ENCODE peak calls at places on chromosomes 16 and 17, in six cellular contexts. Y is posterior cingulate gyrus; R is naive thymus-derived CD8-positive, alpha-beta T cell; L is NCI-H1105 treated with DMSO at 0.1 percent for 48 hours; J is activated T-cell treated with anti-CD3 and anti-CD28 coated beads, Interleukin-2, amount 50 U/mL, for 72 hours; F is WTC11. M is an unnamed sample.

GRCh38 chr17:55549140-55549539 is 37.9 kb upstream of the SMIM36 start:
- DNase-seq in Y (no peak), R (no peak), L (no peak), J (no peak), F (no peak), M (no peak)

GRCh38 chr17:65368341-65368740 is 193.1 kb downstream of the AXIN2 start:
- DNase-seq in Y (no peak), R (no peak), L (no peak), J (no peak), F (no peak), M (no peak)

GRCh38 chr16:88649924-88650748 is 717 bp downstream of the CYBA start:
- DNase-seq in Y (no peak), R (no peak), L (no peak), J (peak), F (peak), M (no peak)

GRCh38 chr16:69859105-69859969 is 91.8 kb upstream of the CLEC18A start:
- DNase-seq in Y (peak), R (no peak), L (no peak), J (no peak), F (peak), M (no peak)

GRCh38 chr17:81036128-81036891 is 1.4 kb downstream of the BAIAP2 start:
- DNase-seq in Y (no peak), R (no peak), L (no peak), J (no peak), F (no peak), M (no peak)

GRCh38 chr17:78142113-78142861 is 3.9 kb upstream of the C17orf99 start:
- DNase-seq in Y (no peak), R (no peak), L (no peak), J (no peak), F (no peak), M (peak)

GRCh38 chr17:82232322-82232785 is 3.5 kb downstream of the SLC16A3 start:
- DNase-seq in Y (peak), R (no peak), L (no peak), J (no peak), F (no peak), M (no peak)

GRCh38 chr17:82545071-82545462 is 25.5 kb downstream of the FOXK2 start:
- DNase-seq in Y (no peak), R (no peak), L (no peak), J (no peak), F (no peak), M (no peak)

GRCh38 chr16:57235128-57236092 is 9.6 kb upstream of the ARL2BP start:
- DNase-seq in Y (no peak), R (no peak), L (peak), J (peak), F (no peak), M (no peak)

GRCh38 chr17:348692-349425 is 3.7 kb downstream of the RPH3AL start:
- DNase-seq in Y (no peak), R (no peak), L (no peak), J (no peak), F (no peak), M (no peak)

GRCh38 chr17:83080641-83081560 is 1.5 kb downstream of the METRNL start:
- DNase-seq in Y (no peak), R (no peak), L (no peak), J (peak), F (no peak), M (no peak)

GRCh38 chr17:76077582-76078110 is 1.3 kb upstream of the ZACN start:
- DNase-seq in Y (no peak), R (no peak), L (no peak), J (no peak), F (no peak), M (no peak)

GRCh38 chr17:29622337-29623282 is at the start of gene CORO6:
- DNase-seq in Y (peak), R (peak), L (peak), J (peak), F (peak), M (no peak)

GRCh38 chr16:79186196-79186595 is 414.3 kb downstream of the MAF start:
- DNase-seq in Y (no peak), R (no peak), L (no peak), J (no peak), F (no peak), M (no peak)

GRCh38 chr16:76287466-76287865 is 10.3 kb downstream of the CNTNAP4 start:
- DNase-seq in Y (no peak), R (no peak), L (no peak), J (no peak), F (no peak), M (no peak)

GRCh38 chr16:51898872-51899271 is 648.1 kb downstream of the TOX3 start:
- DNase-seq in Y (no peak), R (no peak), L (no peak), J (no peak), F (no peak), M (no peak)

GRCh38 chr17:697682-698081 is 17.0 kb downstream of the VPS53 start:
- DNase-seq in Y (no peak), R (no peak), L (no peak), J (no peak), F (no peak), M (no peak)

GRCh38 chr17:72171703-72172670 is 51.2 kb downstream of the SOX9 start:
- DNase-seq in Y (no peak), R (no peak), L (no peak), J (no peak), F (no peak), M (no peak)

GRCh38 chr17:38353084-38353604 is 1.5 kb downstream of the SOCS7 start:
- DNase-seq in Y (no peak), R (no peak), L (no peak), J (no peak), F (no peak), M (no peak)

GRCh38 chr17:62737513-62737912 is 70.6 kb downstream of the MARCHF10 start:
- DNase-seq in Y (no peak), R (no peak), L (no peak), J (peak), F (no peak), M (no peak)

GRCh38 chr17:74042744-74043486 is 160.6 kb upstream of the RPL38 start:
- DNase-seq in Y (peak), R (no peak), L (no peak), J (peak), F (no peak), M (peak)

GRCh38 chr16:15942901-15943690 is 6.3 kb upstream of the ABCC1 start:
- DNase-seq in Y (no peak), R (no peak), L (no peak), J (no peak), F (no peak), M (no peak)

GRCh38 chr16:10616744-10617640 is 36.6 kb upstream of the EMP2 start:
- DNase-seq in Y (peak), R (no peak), L (peak), J (no peak), F (peak), M (peak)

GRCh38 chr17:43740541-43740940 is 18.1 kb downstream of the SOST start:
- DNase-seq in Y (no peak), R (no peak), L (no peak), J (no peak), F (no peak), M (no peak)

GRCh38 chr16:30567160-30567990 is 4.1 kb downstream of the ZNF688 start:
- DNase-seq in Y (no peak), R (no peak), L (no peak), J (peak), F (no peak), M (no peak)

GRCh38 chr16:82763371-82763770 is 136.6 kb downstream of the CDH13 start:
- DNase-seq in Y (no peak), R (no peak), L (no peak), J (no peak), F (no peak), M (no peak)

GRCh38 chr17:48528153-48528912 is 2.5 kb downstream of the HOXB1 start:
- DNase-seq in Y (no peak), R (no peak), L (no peak), J (no peak), F (peak), M (no peak)

GRCh38 chr17:44557653-44558285 is 485 bp downstream of the FZD2 start:
- DNase-seq in Y (no peak), R (peak), L (no peak), J (peak), F (peak), M (peak)

GRCh38 chr17:14205992-14206461 is 30.6 kb downstream of the CDRT15 start:
- DNase-seq in Y (peak), R (peak), L (peak), J (peak), F (no peak), M (peak)

GRCh38 chr17:47615766-47616424 is 33.8 kb upstream of the KPNB1 start:
- DNase-seq in Y (no peak), R (no peak), L (peak), J (no peak), F (no peak), M (no peak)

GRCh38 chr17:17358060-17358751 is 55.0 kb downstream of the NT5M start:
- DNase-seq in Y (no peak), R (no peak), L (no peak), J (no peak), F (no peak), M (no peak)

GRCh38 chr17:39217734-39218369 is 7.9 kb downstream of the STAC2 start:
- DNase-seq in Y (no peak), R (no peak), L (no peak), J (no peak), F (no peak), M (no peak)

M was measured in RWPE2.